ENCODE peak calls at places on chromosomes 3 and 15, in four cellular contexts. One of them, this sample, is unnamed.

GRCh38 chr3:120440762-120441161 is 10.0 kb downstream of the FSTL1 start:
- DNase-seq in GM12865: no peak
- DNase-seq in neural progenitor cell: no peak
- DNase-seq in uterus: no peak
- DNase-seq in this sample: no peak

GRCh38 chr3:37944243-37944955 is 46.2 kb upstream of the VILL start:
- DNase-seq in GM12865: no peak
- DNase-seq in neural progenitor cell: no peak
- DNase-seq in uterus: no peak
- DNase-seq in this sample: no peak

GRCh38 chr3:42078686-42079085 is 12.5 kb upstream of the TRAK1 start:
- DNase-seq in GM12865: no peak
- DNase-seq in neural progenitor cell: no peak
- DNase-seq in uterus: no peak
- DNase-seq in this sample: peak

GRCh38 chr3:50164481-50164880 is 9.4 kb downstream of the SEMA3F start:
- DNase-seq in GM12865: no peak
- DNase-seq in neural progenitor cell: no peak
- DNase-seq in uterus: no peak
- DNase-seq in this sample: no peak

GRCh38 chr3:126997455-126998038 is 14.6 kb downstream of the PLXNA1 start:
- DNase-seq in GM12865: no peak
- DNase-seq in neural progenitor cell: no peak
- DNase-seq in uterus: no peak
- DNase-seq in this sample: no peak

GRCh38 chr15:96783746-96784145 is 453.2 kb downstream of the NR2F2 start:
- DNase-seq in GM12865: no peak
- DNase-seq in neural progenitor cell: no peak
- DNase-seq in uterus: no peak
- DNase-seq in this sample: no peak

GRCh38 chr3:78101363-78101762 is 1061.5 kb downstream of the ROBO2 start:
- DNase-seq in GM12865: no peak
- DNase-seq in neural progenitor cell: no peak
- DNase-seq in uterus: no peak
- DNase-seq in this sample: peak

GRCh38 chr3:481680-482079 is 285.1 kb downstream of the CHL1 start:
- DNase-seq in GM12865: peak
- DNase-seq in neural progenitor cell: no peak
- DNase-seq in uterus: no peak
- DNase-seq in this sample: no peak

GRCh38 chr3:123064914-123065313 is 1.9 kb upstream of the PDIA5 start:
- DNase-seq in GM12865: no peak
- DNase-seq in neural progenitor cell: no peak
- DNase-seq in uterus: no peak
- DNase-seq in this sample: no peak

GRCh38 chr3:123066896-123067688 is at the start of gene PDIA5:
- DNase-seq in GM12865: peak
- DNase-seq in neural progenitor cell: peak
- DNase-seq in uterus: peak
- DNase-seq in this sample: peak

GRCh38 chr3:123068227-123069020 is 1.6 kb downstream of the PDIA5 start:
- DNase-seq in GM12865: no peak
- DNase-seq in neural progenitor cell: no peak
- DNase-seq in uterus: no peak
- DNase-seq in this sample: no peak

GRCh38 chr3:123067689-123068226 is 933 bp downstream of the PDIA5 start:
- DNase-seq in GM12865: peak
- DNase-seq in neural progenitor cell: no peak
- DNase-seq in uterus: no peak
- DNase-seq in this sample: no peak

DNA sequence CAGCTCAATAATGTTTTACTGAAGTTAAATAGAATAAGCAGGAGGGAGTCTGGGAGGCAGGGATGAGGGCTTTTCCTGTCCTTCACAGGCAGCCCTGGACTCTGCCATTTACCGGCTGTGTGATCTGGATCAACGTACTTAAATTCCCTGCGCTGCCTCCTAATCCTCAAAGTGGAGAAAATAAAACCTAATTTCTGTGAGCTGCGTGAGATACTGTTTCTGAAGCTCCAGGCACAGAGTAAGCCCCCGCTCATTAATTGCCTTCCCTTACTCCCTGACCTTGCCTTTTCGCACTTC is 278 bp upstream of the PDIA5 start:
- DNase-seq in GM12865: no peak
- DNase-seq in neural progenitor cell: no peak
- DNase-seq in uterus: no peak
- DNase-seq in this sample: no peak
- H3K4me3 ChIP-seq in GM12865: peak
- H3K4me3 ChIP-seq in neural progenitor cell: peak
- H3K4me3 ChIP-seq in uterus: peak
- H3K4me3 ChIP-seq in this sample: peak

GRCh38 chr3:172276103-172276502 is 172.2 kb downstream of the GHSR start:
- DNase-seq in GM12865: peak
- DNase-seq in neural progenitor cell: no peak
- DNase-seq in uterus: no peak
- DNase-seq in this sample: no peak
- TF ChIP-seq CTCF in GM12865: no peak
- TF ChIP-seq CTCF in neural progenitor cell: no peak
- TF ChIP-seq CTCF in uterus: no peak
- TF ChIP-seq CTCF in this sample: no peak

GRCh38 chr3:3180421-3180820 is 930 bp upstream of the CRBN start:
- DNase-seq in GM12865: no peak
- DNase-seq in neural progenitor cell: no peak
- DNase-seq in uterus: no peak
- DNase-seq in this sample: no peak

GRCh38 chr3:3172627-3173026 is 6.9 kb downstream of the CRBN start:
- DNase-seq in GM12865: no peak
- DNase-seq in neural progenitor cell: no peak
- DNase-seq in uterus: no peak
- DNase-seq in this sample: no peak

GRCh38 chr3:3178498-3179328 is 778 bp downstream of the CRBN start:
- DNase-seq in GM12865: no peak
- DNase-seq in neural progenitor cell: no peak
- DNase-seq in uterus: no peak
- DNase-seq in this sample: no peak

GRCh38 chr3:3179407-3180094 is at the start of gene CRBN:
- DNase-seq in GM12865: peak
- DNase-seq in neural progenitor cell: peak
- DNase-seq in uterus: peak
- DNase-seq in this sample: peak

GRCh38 chr3:3177861-3178497 is 1.5 kb downstream of the CRBN start:
- DNase-seq in GM12865: no peak
- DNase-seq in neural progenitor cell: no peak
- DNase-seq in uterus: no peak
- DNase-seq in this sample: peak
- H3K4me3 ChIP-seq in GM12865: peak
- H3K4me3 ChIP-seq in neural progenitor cell: peak
- H3K4me3 ChIP-seq in uterus: peak
- H3K4me3 ChIP-seq in this sample: peak

DNA sequence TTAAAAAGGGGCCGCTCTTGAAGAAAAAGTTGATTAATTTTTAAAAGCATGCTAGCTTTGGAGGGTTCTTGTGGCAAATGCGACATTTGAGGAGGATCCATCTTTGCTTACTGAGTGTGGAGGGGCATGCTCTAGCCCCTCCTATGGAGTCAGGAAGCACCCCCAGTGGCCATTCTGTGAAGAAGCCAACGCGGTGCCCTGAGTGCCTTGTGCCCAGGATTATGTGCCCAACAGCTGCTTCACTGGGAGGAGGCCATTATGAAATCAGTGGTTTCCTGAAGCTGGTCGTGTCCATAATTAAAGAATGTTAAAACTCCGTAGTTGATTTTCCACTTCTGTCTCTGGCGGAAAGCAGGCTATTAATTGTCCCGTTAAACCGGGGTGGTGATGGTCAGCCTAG is 69.1 kb upstream of the TNFAIP8L3 start:
- DNase-seq in GM12865: no peak
- DNase-seq in neural progenitor cell: no peak
- DNase-seq in uterus: no peak
- DNase-seq in this sample: no peak
- TF ChIP-seq CTCF in GM12865: no peak
- TF ChIP-seq CTCF in neural progenitor cell: peak
- TF ChIP-seq CTCF in uterus: no peak
- TF ChIP-seq CTCF in this sample: no peak

GRCh38 chr3:129624347-129625070 is 18.0 kb upstream of the PLXND1 start:
- DNase-seq in GM12865: no peak
- DNase-seq in neural progenitor cell: no peak
- DNase-seq in uterus: peak
- DNase-seq in this sample: peak

GRCh38 chr3:129623447-129624118 is 17.1 kb upstream of the PLXND1 start:
- DNase-seq in GM12865: no peak
- DNase-seq in neural progenitor cell: no peak
- DNase-seq in uterus: peak
- DNase-seq in this sample: no peak

GRCh38 chr3:129626744-129627349 is 20.4 kb upstream of the PLXND1 start:
- DNase-seq in GM12865: peak
- DNase-seq in neural progenitor cell: peak
- DNase-seq in uterus: peak
- DNase-seq in this sample: peak

GRCh38 chr3:129627350-129628168 is 21.1 kb upstream of the PLXND1 start:
- DNase-seq in GM12865: peak
- DNase-seq in neural progenitor cell: peak
- DNase-seq in uterus: peak
- DNase-seq in this sample: peak

DNA sequence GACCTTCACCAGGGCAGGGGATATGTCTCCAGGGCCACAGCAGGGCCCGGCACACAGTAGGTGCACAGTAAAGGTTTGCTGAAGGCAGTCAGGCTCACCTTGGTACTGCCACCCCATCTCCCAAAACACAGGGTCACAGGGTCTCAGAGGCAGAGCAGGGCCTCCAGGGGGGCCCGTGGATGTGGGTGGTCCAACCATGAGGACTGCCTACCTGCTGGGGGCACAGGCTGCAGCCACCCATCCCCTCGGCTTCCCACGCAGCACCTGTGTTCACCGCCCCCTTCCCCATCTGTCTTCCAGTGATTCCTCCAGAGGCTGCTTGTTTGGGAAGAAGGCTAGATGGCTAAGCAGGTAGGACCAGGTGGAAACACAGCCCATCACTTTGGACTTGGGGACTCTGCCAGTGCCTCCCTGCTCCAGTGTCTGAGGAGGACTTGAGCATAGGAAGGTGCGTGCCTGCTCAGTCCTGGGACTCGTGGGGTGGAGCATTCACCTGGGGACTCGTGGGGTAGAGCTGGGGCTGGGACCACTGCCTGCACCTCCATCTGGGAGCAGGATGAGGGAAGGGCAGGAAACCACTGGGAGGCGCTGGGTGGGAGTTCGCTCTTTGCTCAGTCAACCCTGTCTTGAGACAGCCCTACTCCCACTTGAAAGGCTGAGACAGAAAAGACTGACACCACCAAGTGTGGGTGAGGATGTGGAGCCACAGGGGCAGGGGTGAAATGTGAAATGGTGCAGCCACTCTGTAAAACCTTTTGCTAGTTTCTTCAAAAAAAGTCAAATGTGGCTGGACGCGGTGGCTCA is 18.8 kb upstream of the PLXND1 start:
- DNase-seq in GM12865: no peak
- DNase-seq in neural progenitor cell: no peak
- DNase-seq in uterus: peak
- DNase-seq in this sample: no peak
- H3K4me3 ChIP-seq in GM12865: no peak
- H3K4me3 ChIP-seq in neural progenitor cell: no peak
- H3K4me3 ChIP-seq in uterus: no peak
- H3K4me3 ChIP-seq in this sample: no peak

GRCh38 chr3:53589201-53589600 is 94.8 kb downstream of the CACNA1D start:
- DNase-seq in GM12865: no peak
- DNase-seq in neural progenitor cell: no peak
- DNase-seq in uterus: no peak
- DNase-seq in this sample: no peak
- TF ChIP-seq CTCF in GM12865: no peak
- TF ChIP-seq CTCF in neural progenitor cell: no peak
- TF ChIP-seq CTCF in uterus: no peak
- TF ChIP-seq CTCF in this sample: no peak

DNA sequence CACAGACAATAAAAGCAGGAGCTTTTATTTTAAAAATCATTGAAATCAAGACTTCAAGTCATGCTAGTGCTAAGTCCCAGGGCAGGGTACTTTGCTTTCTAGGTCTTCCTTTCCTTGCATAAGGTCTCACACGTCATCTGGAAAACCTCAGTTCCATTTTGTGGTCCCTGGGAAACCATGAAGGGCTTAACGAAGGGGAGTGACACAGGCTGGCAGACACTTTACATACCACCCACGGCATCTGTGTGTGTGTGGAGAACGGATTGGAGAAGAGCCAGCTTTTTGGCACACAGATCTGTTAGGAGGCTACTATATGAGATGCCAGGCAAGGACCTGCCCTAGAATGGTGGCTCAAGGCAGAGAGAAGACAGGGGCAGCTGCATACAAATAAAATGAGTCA is 107.5 kb upstream of the NSMCE3 start:
- DNase-seq in GM12865: no peak
- DNase-seq in neural progenitor cell: no peak
- DNase-seq in uterus: no peak
- DNase-seq in this sample: no peak
- H3K4me3 ChIP-seq in GM12865: no peak
- H3K4me3 ChIP-seq in neural progenitor cell: no peak
- H3K4me3 ChIP-seq in uterus: no peak
- H3K4me3 ChIP-seq in this sample: no peak

GRCh38 chr15:36275656-36276055 is 303.8 kb upstream of the CDIN1 start:
- DNase-seq in GM12865: no peak
- DNase-seq in neural progenitor cell: no peak
- DNase-seq in uterus: no peak
- DNase-seq in this sample: no peak

GRCh38 chr15:36282821-36283220 is 296.6 kb upstream of the CDIN1 start:
- DNase-seq in GM12865: no peak
- DNase-seq in neural progenitor cell: no peak
- DNase-seq in uterus: no peak
- DNase-seq in this sample: no peak

GRCh38 chr15:36278219-36278618 is 301.2 kb upstream of the CDIN1 start:
- DNase-seq in GM12865: peak
- DNase-seq in neural progenitor cell: peak
- DNase-seq in uterus: no peak
- DNase-seq in this sample: peak
- TF ChIP-seq CTCF in GM12865: no peak
- TF ChIP-seq CTCF in neural progenitor cell: peak
- TF ChIP-seq CTCF in uterus: no peak
- TF ChIP-seq CTCF in this sample: no peak

GRCh38 chr3:125121246-125122010 is 65.6 kb upstream of the HEG1 start:
- DNase-seq in GM12865: peak
- DNase-seq in neural progenitor cell: no peak
- DNase-seq in uterus: no peak
- DNase-seq in this sample: no peak
- H3K4me3 ChIP-seq in GM12865: peak
- H3K4me3 ChIP-seq in neural progenitor cell: peak
- H3K4me3 ChIP-seq in uterus: no peak
- H3K4me3 ChIP-seq in this sample: no peak

This sample was measured in foreskin fibroblast.